ENCODE peak calls at places on chromosomes 11 and 22, in ten cellular contexts. D, U, R, Q, S, P, Y, J, Z and M are unnamed samples. For H3K9me2, the result is how much of the 10 kb centered on the place peaks cover.

GRCh38 chr11:15905815-15906214 is 450.5 kb downstream of the SOX6 start:
- DNase-seq in D (no peak), U (no peak), R (no peak), Q (no peak), S (no peak), P (no peak), Y (no peak), J (no peak), Z (no peak), M (no peak)

GRCh38 chr11:57290288-57290687 is 34.5 kb downstream of the TNKS1BP1 start:
- DNase-seq in D (no peak), U (no peak), R (no peak), Q (no peak), S (peak), P (peak), Y (no peak), J (no peak), Z (no peak), M (no peak)

GRCh38 chr11:70788247-70789022 is 390.1 kb downstream of the CTTN start:
- DNase-seq in D (no peak), U (no peak), R (peak), Q (no peak), S (peak), P (peak), Y (peak), J (no peak), Z (no peak), M (no peak)

GRCh38 chr11:76243157-76243556 is 36.9 kb upstream of the WNT11 start:
- DNase-seq in D (peak), U (no peak), R (no peak), Q (peak), S (no peak), P (no peak), Y (no peak), J (no peak), Z (no peak), M (no peak)

GRCh38 chr11:22337571-22338464 is at the start of gene SLC17A6:
- DNase-seq in D (no peak), U (peak), R (no peak), Q (peak), S (peak), P (peak), Y (no peak), J (peak), Z (peak), M (peak)

GRCh38 chr11:61728066-61728939 is 24.1 kb upstream of the MYRF start:
- DNase-seq in D (no peak), U (no peak), R (no peak), Q (peak), S (no peak), P (peak), Y (no peak), J (no peak), Z (no peak), M (no peak)

GRCh38 chr11:59659981-59660380 is 8.9 kb downstream of the PATL1 start:
- DNase-seq in D (no peak), U (no peak), R (no peak), Q (no peak), S (no peak), P (no peak), Y (no peak), J (no peak), Z (no peak), M (no peak)

GRCh38 chr22:35046744-35047462 is 19.1 kb upstream of the ISX start:
- DNase-seq in D (no peak), U (no peak), R (no peak), Q (no peak), S (no peak), P (no peak), Y (no peak), J (peak), Z (no peak), M (no peak)

GRCh38 chr11:129247129-129247528 is 55.0 kb upstream of the ARHGAP32 start:
- DNase-seq in D (peak), U (no peak), R (no peak), Q (no peak), S (peak), P (peak), Y (peak), J (no peak), Z (no peak), M (no peak)

GRCh38 chr11:73372371-73372993 is 3.7 kb upstream of the RELT start:
- DNase-seq in D (no peak), U (no peak), R (peak), Q (peak), S (peak), P (peak), Y (no peak), J (peak), Z (peak), M (peak)

GRCh38 chr11:46298699-46299424 is 21.4 kb downstream of the CREB3L1 start:
- DNase-seq in D (no peak), U (no peak), R (no peak), Q (no peak), S (peak), P (peak), Y (peak), J (no peak), Z (no peak), M (no peak)

GRCh38 chr11:116906479-116906878 is 69.1 kb upstream of the APOA1 start:
- DNase-seq in D (no peak), U (no peak), R (no peak), Q (no peak), S (no peak), P (no peak), Y (no peak), J (no peak), Z (no peak), M (no peak)

GRCh38 chr11:128095459-128096096 is 491.8 kb downstream of the ETS1 start:
- DNase-seq in D (no peak), U (no peak), R (peak), Q (no peak), S (peak), P (peak), Y (peak), J (no peak), Z (no peak), M (peak)

GRCh38 chr11:65078151-65078550 is 5.7 kb downstream of the CDCA5 start:
- DNase-seq in D (peak), U (peak), R (peak), Q (peak), S (peak), P (peak), Y (peak), J (peak), Z (peak), M (peak)

GRCh38 chr11:105937738-105938137 is 84.3 kb downstream of the MSANTD4 start:
- DNase-seq in D (no peak), U (peak), R (peak), Q (peak), S (peak), P (no peak), Y (no peak), J (no peak), Z (no peak), M (no peak)

GRCh38 chr11:100961633-100962032 is 168.0 kb downstream of the PGR start:
- DNase-seq in D (no peak), U (no peak), R (no peak), Q (no peak), S (peak), P (peak), Y (no peak), J (no peak), Z (no peak), M (no peak)

GRCh38 chr11:35214792-35215193 is 75.8 kb downstream of the CD44 start:
- DNase-seq in D (no peak), U (no peak), R (peak), Q (peak), S (peak), P (peak), Y (peak), J (no peak), Z (no peak), M (no peak)

GRCh38 chr11:78131956-78132355 is 7.5 kb downstream of the ALG8 start:
- DNase-seq in D (no peak), U (no peak), R (no peak), Q (no peak), S (no peak), P (peak), Y (no peak), J (no peak), Z (no peak), M (no peak)

GRCh38 chr11:108958446-108959123 is 293.7 kb downstream of the DDX10 start:
- DNase-seq in D (peak), U (peak), R (no peak), Q (no peak), S (peak), P (peak), Y (peak), J (no peak), Z (peak), M (no peak)

GRCh38 chr11:116314012-116314411 is 458.8 kb downstream of the BUD13 start:
- DNase-seq in D (no peak), U (no peak), R (no peak), Q (no peak), S (no peak), P (no peak), Y (no peak), J (no peak), Z (no peak), M (no peak)

GRCh38 chr22:20957691-20958440 is 9.2 kb upstream of the AIFM3 start:
- DNase-seq in D (peak), U (peak), R (no peak), Q (peak), S (peak), P (peak), Y (peak), J (peak), Z (no peak), M (no peak)

GRCh38 chr11:76800466-76801200 is 17.5 kb downstream of the TSKU start:
- DNase-seq in D (no peak), U (no peak), R (no peak), Q (no peak), S (no peak), P (no peak), Y (no peak), J (no peak), Z (no peak), M (no peak)

DNA sequence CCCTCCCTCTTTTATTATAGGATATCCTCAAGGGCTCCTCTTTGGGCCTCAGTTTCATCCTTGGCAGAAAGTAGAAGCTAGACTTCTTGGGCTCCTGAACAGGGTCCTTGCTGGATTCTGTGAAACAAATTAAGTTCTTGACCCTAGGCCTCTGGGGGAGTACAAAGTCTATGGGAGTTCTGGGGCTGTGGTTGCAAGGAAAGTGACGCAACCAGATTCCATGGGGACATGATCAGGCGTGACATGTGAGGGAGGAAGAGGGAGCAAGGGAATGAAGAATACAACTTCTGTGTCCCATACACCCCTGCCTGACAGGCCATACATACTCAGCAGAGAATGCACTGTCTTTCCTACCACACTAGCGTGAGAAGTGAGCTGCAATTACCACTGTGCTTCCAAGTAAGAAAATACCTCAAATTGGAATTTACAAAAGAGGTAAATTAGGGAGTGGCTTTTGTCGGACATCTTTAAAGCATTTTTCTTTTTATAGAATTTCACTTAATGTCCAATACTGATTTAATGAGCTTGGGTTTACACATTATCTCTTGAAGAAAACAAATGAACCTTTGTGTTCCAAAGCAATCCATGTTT is 38.7 kb downstream of the LIMK2 start:
- DNase-seq in D (no peak), U (peak), R (no peak), Q (no peak), S (peak), P (no peak), Y (peak), J (no peak), Z (no peak), M (no peak)
- H3K4me3 ChIP-seq in D (peak), U (no peak), R (no peak), Q (no peak), S (no peak), P (no peak), Y (no peak), J (no peak), Z (no peak), M (no peak)

GRCh38 chr11:118304809-118305248 is 299 bp downstream of the CD3E start:
- DNase-seq in D (no peak), U (no peak), R (no peak), Q (no peak), S (no peak), P (no peak), Y (no peak), J (no peak), Z (no peak), M (no peak)
- H3K9me2 ChIP-seq in D (under half), U (under half), R (under half), Q (under half), S (under half), P (under half), Y (under half), J (under half), Z (under half), M (under half)

GRCh38 chr22:45284705-45285305 is at the start of gene UPK3A:
- DNase-seq in D (peak), U (peak), R (peak), Q (peak), S (peak), P (peak), Y (peak), J (peak), Z (peak), M (no peak)
- H3K4me3 ChIP-seq in D (no peak), U (peak), R (peak), Q (peak), S (no peak), P (peak), Y (peak), J (no peak), Z (peak), M (no peak)

DNA sequence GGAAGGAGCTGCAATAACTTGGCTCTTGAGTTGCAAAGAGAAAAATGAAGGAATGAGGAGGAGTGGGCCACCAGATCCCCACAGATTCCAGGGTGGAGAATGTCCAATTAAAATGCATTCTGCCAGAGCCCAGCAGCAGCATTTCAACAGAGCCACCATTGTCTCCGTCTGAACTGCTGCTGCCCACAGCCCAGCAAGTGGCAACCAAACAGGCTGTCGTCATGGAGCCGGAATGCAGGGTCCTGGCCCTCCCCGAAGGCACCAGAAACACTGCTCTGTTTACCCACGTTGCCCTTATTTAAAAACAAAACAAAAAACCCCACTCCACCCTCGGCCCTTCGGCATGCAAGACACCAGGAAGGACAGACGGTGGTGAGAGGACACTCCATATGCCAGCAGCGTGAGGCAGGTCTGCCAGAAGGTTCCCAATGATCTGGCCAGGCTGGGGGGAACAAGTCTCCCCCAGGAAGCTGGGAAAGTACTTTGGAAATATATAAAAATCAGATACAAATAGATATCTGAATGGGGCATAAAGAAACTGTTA is 32.5 kb downstream of the PLEKHA7 start:
- DNase-seq in D (no peak), U (peak), R (peak), Q (peak), S (peak), P (no peak), Y (peak), J (no peak), Z (no peak), M (no peak)
- H3K9me2 ChIP-seq in D (under half), U (under half), R (under half), Q (under half), S (under half), P (under half), Y (under half), J (under half), Z (under half), M (under half)

GRCh38 chr22:40397436-40397835 is 27.0 kb downstream of the SGSM3 start:
- DNase-seq in D (no peak), U (no peak), R (no peak), Q (peak), S (no peak), P (no peak), Y (peak), J (no peak), Z (no peak), M (no peak)

GRCh38 chr22:40396882-40397281 is 26.5 kb downstream of the SGSM3 start:
- DNase-seq in D (peak), U (peak), R (no peak), Q (peak), S (peak), P (peak), Y (peak), J (no peak), Z (no peak), M (no peak)

GRCh38 chr22:40392618-40393017 is 22.2 kb downstream of the SGSM3 start:
- DNase-seq in D (no peak), U (no peak), R (no peak), Q (no peak), S (peak), P (no peak), Y (no peak), J (no peak), Z (no peak), M (no peak)

GRCh38 chr22:40395607-40396006 is 25.2 kb downstream of the SGSM3 start:
- DNase-seq in D (no peak), U (no peak), R (no peak), Q (no peak), S (no peak), P (no peak), Y (no peak), J (no peak), Z (no peak), M (no peak)

DNA sequence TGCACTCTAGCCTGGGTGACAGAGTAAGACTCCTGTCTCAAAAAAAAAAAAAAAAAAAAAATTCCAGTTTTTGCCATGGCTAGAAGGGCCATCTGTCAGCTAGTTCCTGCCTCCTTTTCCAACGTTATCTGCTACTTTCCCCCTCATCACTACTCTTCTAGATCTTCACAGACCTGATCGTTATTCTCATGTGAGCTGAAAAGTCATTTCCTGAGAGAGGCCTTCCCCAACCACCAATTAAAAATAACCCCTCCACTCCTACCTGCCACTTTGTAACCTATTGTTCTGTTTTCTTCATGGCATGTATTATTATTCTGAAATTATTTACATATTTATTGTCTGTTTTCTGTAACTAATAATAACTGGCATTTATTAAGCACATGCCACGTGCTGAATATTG is 24.2 kb downstream of the SGSM3 start:
- DNase-seq in D (no peak), U (no peak), R (no peak), Q (no peak), S (no peak), P (no peak), Y (no peak), J (no peak), Z (no peak), M (no peak)
- H3K4me3 ChIP-seq in D (no peak), U (no peak), R (no peak), Q (no peak), S (no peak), P (no peak), Y (no peak), J (no peak), Z (no peak), M (no peak)

GRCh38 chr22:50313021-50313420 is 5.6 kb upstream of the PLXNB2 start:
- DNase-seq in D (no peak), U (no peak), R (no peak), Q (no peak), S (no peak), P (no peak), Y (no peak), J (no peak), Z (no peak), M (no peak)

GRCh38 chr22:50313600-50313999 is 6.2 kb upstream of the PLXNB2 start:
- DNase-seq in D (peak), U (peak), R (no peak), Q (no peak), S (no peak), P (no peak), Y (no peak), J (no peak), Z (no peak), M (peak)

GRCh38 chr22:50310949-50311444 is 3.6 kb upstream of the PLXNB2 start:
- DNase-seq in D (no peak), U (no peak), R (no peak), Q (no peak), S (no peak), P (no peak), Y (no peak), J (no peak), Z (no peak), M (no peak)

GRCh38 chr22:50311606-50312351 is 4.3 kb upstream of the PLXNB2 start:
- DNase-seq in D (no peak), U (no peak), R (no peak), Q (no peak), S (no peak), P (no peak), Y (no peak), J (no peak), Z (no peak), M (no peak)

DNA sequence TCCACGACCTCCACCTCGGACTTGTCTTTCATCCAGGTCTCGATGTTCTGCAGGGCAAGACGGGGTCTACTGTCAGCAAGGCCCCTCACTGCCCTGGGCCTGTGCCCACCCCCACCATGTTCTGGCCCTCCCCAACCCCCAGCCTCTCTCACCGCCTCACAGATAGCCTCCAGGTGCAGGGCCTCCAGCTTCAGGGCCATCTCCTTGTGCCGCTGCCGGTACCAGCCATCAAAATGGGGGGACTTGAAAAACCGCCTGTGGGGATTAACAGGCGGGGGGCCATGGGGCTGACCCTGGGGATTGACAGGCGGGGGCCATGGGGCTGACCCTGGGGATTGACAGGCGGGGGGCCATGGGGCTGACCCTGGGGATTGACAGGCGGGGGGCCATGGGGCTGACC is 4.9 kb upstream of the PLXNB2 start:
- DNase-seq in D (no peak), U (no peak), R (no peak), Q (no peak), S (no peak), P (no peak), Y (no peak), J (no peak), Z (no peak), M (no peak)
- H3K9me2 ChIP-seq in D (under half), U (under half), R (under half), Q (under half), S (under half), P (under half), Y (under half), J (under half), Z (under half), M (under half)

GRCh38 chr11:93652679-93653078 is 8.8 kb upstream of the CEP295 start:
- DNase-seq in D (no peak), U (no peak), R (no peak), Q (no peak), S (no peak), P (no peak), Y (no peak), J (no peak), Z (no peak), M (no peak)

GRCh38 chr11:93653566-93653965 is 7.9 kb upstream of the CEP295 start:
- DNase-seq in D (no peak), U (no peak), R (no peak), Q (no peak), S (no peak), P (no peak), Y (no peak), J (no peak), Z (no peak), M (no peak)

GRCh38 chr11:93654266-93654665 is 7.2 kb upstream of the CEP295 start:
- DNase-seq in D (no peak), U (no peak), R (no peak), Q (no peak), S (no peak), P (no peak), Y (no peak), J (no peak), Z (no peak), M (no peak)

GRCh38 chr11:93652161-93652597 is 9.3 kb upstream of the CEP295 start:
- DNase-seq in D (peak), U (peak), R (no peak), Q (peak), S (peak), P (peak), Y (peak), J (peak), Z (peak), M (peak)

DNA sequence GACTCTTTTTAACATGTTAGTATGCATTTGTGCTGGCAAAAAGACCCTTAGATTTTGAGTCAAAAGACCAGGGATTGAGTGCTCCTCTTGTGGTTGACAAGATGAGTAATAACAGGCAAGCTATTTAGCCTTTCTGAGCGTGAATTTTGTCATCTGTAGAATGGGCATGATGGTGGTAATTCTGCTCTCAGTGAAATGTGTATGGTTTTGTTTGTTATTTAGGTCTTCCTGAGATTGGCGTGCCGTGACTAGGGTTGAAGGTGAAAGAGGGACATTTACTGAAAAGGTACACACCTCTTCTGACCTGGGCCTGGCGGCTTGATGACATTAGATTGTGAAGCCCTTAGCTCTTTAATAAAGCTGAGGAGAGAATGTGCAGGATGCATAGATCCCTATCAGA is 8.4 kb upstream of the CEP295 start:
- DNase-seq in D (no peak), U (no peak), R (no peak), Q (no peak), S (no peak), P (no peak), Y (no peak), J (no peak), Z (no peak), M (no peak)
- H3K4me3 ChIP-seq in D (no peak), U (no peak), R (no peak), Q (no peak), S (no peak), P (no peak), Y (no peak), J (no peak), Z (no peak), M (no peak)